ENCODE peak calls at places on chromosomes 16 and 17, in eight cellular contexts. One of them, this sample, is unnamed.

GRCh38 chr16:228151-228855 is 946 bp downstream of the LUC7L start:
- DNase-seq in Calu3: no peak
- DNase-seq in GM06990: no peak
- DNase-seq in uterus: no peak
- DNase-seq in aorta: no peak
- DNase-seq in OCI-LY7: peak
- DNase-seq in foreskin melanocyte: peak
- DNase-seq in cardiac muscle cell: peak
- DNase-seq in this sample: no peak

GRCh38 chr17:75059369-75060345 is 12.6 kb downstream of the KCTD2 start:
- DNase-seq in Calu3: no peak
- DNase-seq in GM06990: no peak
- DNase-seq in uterus: peak
- DNase-seq in aorta: peak
- DNase-seq in OCI-LY7: peak
- DNase-seq in foreskin melanocyte: peak
- DNase-seq in cardiac muscle cell: no peak
- DNase-seq in this sample: no peak

GRCh38 chr17:76816590-76817135 is 51.5 kb upstream of the MGAT5B start:
- DNase-seq in Calu3: peak
- DNase-seq in GM06990: no peak
- DNase-seq in uterus: no peak
- DNase-seq in aorta: no peak
- DNase-seq in OCI-LY7: peak
- DNase-seq in foreskin melanocyte: peak
- DNase-seq in cardiac muscle cell: peak
- DNase-seq in this sample: peak

GRCh38 chr16:85376292-85377095 is 236.6 kb upstream of the GSE1 start:
- DNase-seq in Calu3: no peak
- DNase-seq in GM06990: no peak
- DNase-seq in uterus: no peak
- DNase-seq in aorta: peak
- DNase-seq in OCI-LY7: no peak
- DNase-seq in foreskin melanocyte: no peak
- DNase-seq in cardiac muscle cell: no peak
- DNase-seq in this sample: no peak

GRCh38 chr16:50699345-50700159 is 6.1 kb downstream of the NOD2 start:
- DNase-seq in Calu3: peak
- DNase-seq in GM06990: no peak
- DNase-seq in uterus: no peak
- DNase-seq in aorta: no peak
- DNase-seq in OCI-LY7: no peak
- DNase-seq in foreskin melanocyte: no peak
- DNase-seq in cardiac muscle cell: no peak
- DNase-seq in this sample: no peak

GRCh38 chr17:6092182-6092922 is 22.2 kb downstream of the WSCD1 start:
- DNase-seq in Calu3: no peak
- DNase-seq in GM06990: no peak
- DNase-seq in uterus: no peak
- DNase-seq in aorta: no peak
- DNase-seq in OCI-LY7: no peak
- DNase-seq in foreskin melanocyte: no peak
- DNase-seq in cardiac muscle cell: no peak
- DNase-seq in this sample: no peak

GRCh38 chr16:90041896-90042473 is 22.7 kb upstream of the DBNDD1 start:
- DNase-seq in Calu3: no peak
- DNase-seq in GM06990: no peak
- DNase-seq in uterus: no peak
- DNase-seq in aorta: no peak
- DNase-seq in OCI-LY7: no peak
- DNase-seq in foreskin melanocyte: no peak
- DNase-seq in cardiac muscle cell: no peak
- DNase-seq in this sample: no peak

GRCh38 chr17:62566996-62567578 is 60.4 kb upstream of the MRC2 start:
- DNase-seq in Calu3: no peak
- DNase-seq in GM06990: no peak
- DNase-seq in uterus: no peak
- DNase-seq in aorta: no peak
- DNase-seq in OCI-LY7: no peak
- DNase-seq in foreskin melanocyte: no peak
- DNase-seq in cardiac muscle cell: no peak
- DNase-seq in this sample: no peak

GRCh38 chr17:83189013-83189672 is 109.7 kb downstream of the METRNL start:
- DNase-seq in Calu3: no peak
- DNase-seq in GM06990: no peak
- DNase-seq in uterus: no peak
- DNase-seq in aorta: no peak
- DNase-seq in OCI-LY7: no peak
- DNase-seq in foreskin melanocyte: no peak
- DNase-seq in cardiac muscle cell: no peak
- DNase-seq in this sample: no peak

This sample was measured in nephron progenitor cell.